ENCODE peak calls at places on chromosome 13, in four cellular contexts. H, I, O and C are unnamed samples.

GRCh38 chr13:74325106-74325505 is 190.9 kb upstream of the KLF12 start:
- DNase-seq in H (no peak), I (no peak), O (no peak), C (no peak)

GRCh38 chr13:41354416-41354815 is 43.3 kb downstream of the NAA16 start:
- DNase-seq in H (no peak), I (no peak), O (no peak), C (no peak)

GRCh38 chr13:114177245-114178010 is 1.6 kb upstream of the CFAP97D2 start:
- DNase-seq in H (no peak), I (no peak), O (no peak), C (no peak)

GRCh38 chr13:110560606-110561334 is 752 bp downstream of the RAB20 start:
- DNase-seq in H (peak), I (no peak), O (peak), C (no peak)

GRCh38 chr13:103883152-103883551 is 816.9 kb upstream of the SLC10A2 start:
- DNase-seq in H (peak), I (peak), O (peak), C (peak)

GRCh38 chr13:20482275-20482761 is 43.3 kb downstream of the CRYL1 start:
- DNase-seq in H (peak), I (no peak), O (no peak), C (no peak)

GRCh38 chr13:40152145-40152544 is 496.7 kb downstream of the COG6 start:
- DNase-seq in H (no peak), I (no peak), O (no peak), C (no peak)

GRCh38 chr13:30016398-30016797 is 166.0 kb upstream of the UBL3 start:
- DNase-seq in H (no peak), I (no peak), O (no peak), C (no peak)

GRCh38 chr13:50225188-50226155 is 210.2 kb downstream of the KCNRG start:
- DNase-seq in H (no peak), I (no peak), O (no peak), C (no peak)

GRCh38 chr13:71240906-71241305 is 626.1 kb downstream of the DACH1 start:
- DNase-seq in H (no peak), I (no peak), O (no peak), C (no peak)

GRCh38 chr13:90933097-90933826 is 414.2 kb upstream of the MIR17HG start:
- DNase-seq in H (no peak), I (no peak), O (no peak), C (no peak)

GRCh38 chr13:30751183-30751933 is 16.0 kb downstream of the ALOX5AP start:
- DNase-seq in H (no peak), I (no peak), O (no peak), C (no peak)

GRCh38 chr13:46478641-46479040 is 74.3 kb upstream of the LRCH1 start:
- DNase-seq in H (no peak), I (no peak), O (no peak), C (no peak)

GRCh38 chr13:35926859-35927530 is 204.2 kb downstream of the DCLK1 start:
- DNase-seq in H (peak), I (no peak), O (no peak), C (no peak)

GRCh38 chr13:71979616-71980015 is 112.6 kb upstream of the DACH1 start:
- DNase-seq in H (no peak), I (no peak), O (no peak), C (no peak)

GRCh38 chr13:28100149-28101121 is at the start of gene FLT3:
- DNase-seq in H (no peak), I (no peak), O (no peak), C (no peak)

GRCh38 chr13:45258339-45258685 is 57.5 kb upstream of the KCTD4 start:
- DNase-seq in H (no peak), I (no peak), O (no peak), C (no peak)

GRCh38 chr13:82566864-82567263 is 1315.4 kb downstream of the SLITRK1 start:
- DNase-seq in H (no peak), I (no peak), O (no peak), C (no peak)

GRCh38 chr13:112176746-112177119 is 109.8 kb downstream of the SOX1 start:
- DNase-seq in H (no peak), I (peak), O (no peak), C (no peak)

GRCh38 chr13:112855859-112856258 is 113.2 kb upstream of the MCF2L start:
- DNase-seq in H (no peak), I (peak), O (no peak), C (peak)

GRCh38 chr13:112467236-112467635 is 91.1 kb downstream of the SPACA7 start:
- DNase-seq in H (no peak), I (no peak), O (no peak), C (no peak)

GRCh38 chr13:31722684-31723083 is 16.6 kb upstream of the RXFP2 start:
- DNase-seq in H (no peak), I (no peak), O (no peak), C (no peak)

GRCh38 chr13:110305949-110306339 is 1.0 kb downstream of the COL4A1 start:
- DNase-seq in H (no peak), I (peak), O (no peak), C (no peak)

GRCh38 chr13:64709079-64709478 is 2521.1 kb downstream of the PCDH9 start:
- DNase-seq in H (no peak), I (no peak), O (no peak), C (no peak)

GRCh38 chr13:74187564-74187963 is 53.4 kb upstream of the KLF12 start:
- DNase-seq in H (no peak), I (no peak), O (no peak), C (no peak)

GRCh38 chr13:39605677-39606320 is 2.8 kb upstream of the LHFPL6 start:
- DNase-seq in H (no peak), I (no peak), O (no peak), C (no peak)

GRCh38 chr13:113853518-113854237 is 10.2 kb downstream of the GAS6 start:
- DNase-seq in H (no peak), I (peak), O (no peak), C (no peak)

GRCh38 chr13:32309812-32310706 is 5.1 kb downstream of the ZAR1L start:
- DNase-seq in H (peak), I (no peak), O (no peak), C (no peak)

GRCh38 chr13:106491463-106491862 is 44.0 kb downstream of the EFNB2 start:
- DNase-seq in H (no peak), I (no peak), O (no peak), C (no peak)

GRCh38 chr13:113647351-113648217 is 10.4 kb downstream of the ATP4B start:
- DNase-seq in H (peak), I (peak), O (peak), C (peak)

GRCh38 chr13:32134241-32134801 is 102.7 kb downstream of the FRY start:
- DNase-seq in H (no peak), I (no peak), O (no peak), C (no peak)

GRCh38 chr13:37752156-37752555 is 117.4 kb downstream of the TRPC4 start:
- DNase-seq in H (no peak), I (no peak), O (no peak), C (no peak)

GRCh38 chr13:99608345-99608744 is 107.1 kb downstream of the TM9SF2 start:
- DNase-seq in H (no peak), I (no peak), O (no peak), C (no peak)

GRCh38 chr13:106535552-106536243 is at the start of gene EFNB2:
- DNase-seq in H (peak), I (peak), O (peak), C (peak)

GRCh38 chr13:34320084-34320483 is 502.1 kb downstream of the RFC3 start:
- DNase-seq in H (no peak), I (no peak), O (no peak), C (no peak)

DNA sequence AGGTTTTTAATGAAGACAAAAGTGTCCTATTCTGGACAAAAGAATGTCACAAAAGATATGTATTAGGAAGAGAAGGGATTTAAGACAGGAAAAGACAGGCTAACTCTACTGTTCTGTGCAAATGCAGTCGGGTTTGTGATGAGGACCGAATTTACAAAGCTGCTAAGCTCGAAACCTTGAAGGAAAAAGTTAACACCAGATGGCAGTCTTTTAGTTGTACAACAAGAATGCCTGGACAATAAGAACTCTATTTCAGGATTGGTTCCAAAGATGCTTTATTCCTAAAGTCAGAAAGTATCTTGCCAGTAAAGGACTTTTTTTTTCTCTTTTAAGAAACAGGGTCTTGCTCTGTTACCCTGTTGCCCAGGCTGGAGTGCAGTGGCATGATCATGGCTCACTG is 51.1 kb downstream of the HS6ST3 start:
- DNase-seq in H (peak), I (no peak), O (no peak), C (no peak)
- TF ChIP-seq CTCF in H (peak), I (no peak), O (peak), C (peak)

GRCh38 chr13:23705578-23705977 is 135.4 kb downstream of the TNFRSF19 start:
- DNase-seq in H (no peak), I (no peak), O (no peak), C (no peak)
- TF ChIP-seq CTCF in H (no peak), I (no peak), O (no peak), C (no peak)

GRCh38 chr13:97460004-97460756 is 26.2 kb downstream of the RAP2A start:
- DNase-seq in H (peak), I (no peak), O (no peak), C (no peak)
- TF ChIP-seq CTCF in H (no peak), I (no peak), O (no peak), C (no peak)

DNA sequence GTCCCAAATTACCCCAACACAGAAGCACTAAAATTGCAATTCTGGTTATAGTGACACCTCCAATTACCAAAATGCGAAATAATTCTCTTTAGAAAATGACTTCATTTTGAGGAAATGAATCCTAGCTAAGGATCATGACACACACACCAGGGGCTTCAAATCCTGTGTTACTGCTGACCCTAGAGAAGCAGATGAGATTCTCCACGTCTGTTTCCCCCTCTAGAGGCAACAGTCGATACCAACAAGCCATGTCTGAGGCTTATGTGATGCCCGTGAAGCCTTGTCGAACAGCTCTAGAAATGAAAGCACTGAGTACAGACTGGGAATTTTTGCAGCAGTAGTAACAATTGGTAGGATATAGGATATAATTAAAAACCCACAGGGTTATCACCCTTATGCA is 153.6 kb upstream of the TMTC4 start:
- DNase-seq in H (no peak), I (no peak), O (no peak), C (no peak)
- TF ChIP-seq CTCF in H (no peak), I (no peak), O (no peak), C (peak)

DNA sequence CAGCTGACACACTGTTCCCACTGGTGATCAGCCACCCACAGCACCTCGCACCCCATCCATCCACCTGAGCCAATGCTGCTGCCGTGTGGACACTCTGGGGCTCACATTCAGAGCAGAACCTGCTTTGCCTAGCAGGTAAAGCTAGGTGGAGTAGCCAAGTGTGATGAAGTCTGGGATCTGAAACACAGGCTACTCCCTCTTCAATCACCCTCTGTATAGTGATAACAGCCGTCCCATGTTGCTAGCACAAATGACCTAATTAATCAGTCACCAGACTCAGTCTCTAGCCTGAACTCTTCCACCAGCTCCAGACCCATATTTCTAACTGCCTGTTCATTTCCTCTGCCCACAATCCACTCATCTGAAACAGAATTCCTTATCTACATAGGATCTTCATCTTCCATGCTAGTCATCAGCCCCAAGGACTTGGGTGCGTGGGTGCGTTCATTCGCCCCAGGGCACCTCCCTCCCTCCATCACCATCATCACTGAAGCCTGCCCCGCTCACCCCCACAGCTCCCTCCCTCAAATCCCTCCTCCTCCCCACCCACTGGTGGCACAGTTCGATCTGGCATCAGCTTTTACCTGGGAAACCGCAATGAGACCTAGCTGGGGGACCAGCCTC is 19.8 kb downstream of the STK24 start:
- DNase-seq in H (no peak), I (no peak), O (no peak), C (no peak)
- TF ChIP-seq CTCF in H (no peak), I (peak), O (no peak), C (no peak)